ENCODE peak calls at places on chromosomes 11 and 22, in six cellular contexts. T, J, Y, Q, I and L are unnamed samples.

GRCh38 chr22:27801616-27802388 is at the start of gene MN1:
- DNase-seq in T (no peak), J (peak; percentile 55), Y (peak; percentile 80), Q (no peak), I (no peak), L (no peak)

GRCh38 chr11:92854162-92854561 is 115.3 kb upstream of the MTNR1B start:
- DNase-seq in T (no peak), J (no peak), Y (no peak), Q (no peak), I (no peak), L (no peak)

GRCh38 chr22:20235453-20235991 is 32.6 kb downstream of the RTN4R start:
- DNase-seq in T (no peak), J (no peak), Y (no peak), Q (no peak), I (no peak), L (no peak)

GRCh38 chr11:50088231-50088630 is 55.6 kb downstream of the OR4C45 start:
- DNase-seq in T (no peak), J (no peak), Y (no peak), Q (peak; percentile 27), I (no peak), L (no peak)

GRCh38 chr11:80297808-80298460 is 857.1 kb upstream of the TENM4 start:
- DNase-seq in T (peak; percentile 70), J (no peak), Y (no peak), Q (peak; percentile 86), I (no peak), L (no peak)

GRCh38 chr11:95556342-95557151 is 233.0 kb downstream of the FAM76B start:
- DNase-seq in T (peak; percentile 31), J (no peak), Y (no peak), Q (no peak), I (peak; percentile 66), L (peak; percentile 26)

GRCh38 chr11:46948378-46949131 is 12.0 kb downstream of the CSTPP1 start:
- DNase-seq in T (peak; percentile 90), J (no peak), Y (no peak), Q (peak; percentile 81), I (peak; percentile 69), L (no peak)

GRCh38 chr11:120952503-120953229 is 71.2 kb upstream of the TBCEL start:
- DNase-seq in T (peak; percentile 42), J (peak; percentile 93), Y (peak; percentile 90), Q (peak; percentile 94), I (peak; percentile 10), L (peak; percentile 80)

GRCh38 chr22:29093501-29093921 is 20.7 kb downstream of the KREMEN1 start:
- DNase-seq in T (peak; percentile 67), J (no peak), Y (no peak), Q (no peak), I (no peak), L (no peak)

GRCh38 chr22:39654959-39655579 is 84.5 kb downstream of the CACNA1I start:
- DNase-seq in T (no peak), J (no peak), Y (no peak), Q (no peak), I (no peak), L (no peak)

GRCh38 chr11:96713301-96713700 is 323.5 kb downstream of the JRKL start:
- DNase-seq in T (no peak), J (no peak), Y (no peak), Q (no peak), I (no peak), L (no peak)

GRCh38 chr11:34204396-34205279 is 99.2 kb downstream of the NAT10 start:
- DNase-seq in T (peak; percentile 70), J (no peak), Y (no peak), Q (peak; percentile 97), I (no peak), L (no peak)

GRCh38 chr11:47004595-47005033 is 68.1 kb downstream of the CSTPP1 start:
- DNase-seq in T (peak; percentile 97), J (peak; percentile 25), Y (no peak), Q (peak; percentile 15), I (peak; percentile 92), L (no peak)

GRCh38 chr22:41028841-41029240 is 63.6 kb upstream of the EP300 start:
- DNase-seq in T (peak; percentile 92), J (no peak), Y (no peak), Q (peak; percentile 77), I (peak; percentile 87), L (no peak)

GRCh38 chr11:2089536-2090165 is 49.5 kb downstream of the IGF2 start:
- DNase-seq in T (no peak), J (no peak), Y (no peak), Q (peak; percentile 71), I (no peak), L (peak; percentile 50)

GRCh38 chr11:115190196-115190595 is 314.0 kb downstream of the CADM1 start:
- DNase-seq in T (no peak), J (no peak), Y (no peak), Q (no peak), I (no peak), L (no peak)
- TF ChIP-seq CTCF in T (no peak), J (no peak), Y (no peak), Q (no peak), I (no peak), L (no peak)

GRCh38 chr22:37565830-37566229 is 5.5 kb downstream of the CDC42EP1 start:
- DNase-seq in T (no peak), J (no peak), Y (peak; percentile 57), Q (no peak), I (no peak), L (no peak)

GRCh38 chr22:37563153-37564081 is 3.1 kb downstream of the CDC42EP1 start:
- DNase-seq in T (peak; percentile 96), J (no peak), Y (peak; percentile 73), Q (peak; percentile 92), I (peak; percentile 78), L (no peak)

GRCh38 chr22:37566329-37566837 is 6.1 kb downstream of the CDC42EP1 start:
- DNase-seq in T (no peak), J (no peak), Y (peak; percentile 67), Q (no peak), I (no peak), L (peak; percentile 60)

GRCh38 chr22:37562049-37562784 is 1.9 kb downstream of the CDC42EP1 start:
- DNase-seq in T (no peak), J (no peak), Y (no peak), Q (no peak), I (no peak), L (no peak)

DNA sequence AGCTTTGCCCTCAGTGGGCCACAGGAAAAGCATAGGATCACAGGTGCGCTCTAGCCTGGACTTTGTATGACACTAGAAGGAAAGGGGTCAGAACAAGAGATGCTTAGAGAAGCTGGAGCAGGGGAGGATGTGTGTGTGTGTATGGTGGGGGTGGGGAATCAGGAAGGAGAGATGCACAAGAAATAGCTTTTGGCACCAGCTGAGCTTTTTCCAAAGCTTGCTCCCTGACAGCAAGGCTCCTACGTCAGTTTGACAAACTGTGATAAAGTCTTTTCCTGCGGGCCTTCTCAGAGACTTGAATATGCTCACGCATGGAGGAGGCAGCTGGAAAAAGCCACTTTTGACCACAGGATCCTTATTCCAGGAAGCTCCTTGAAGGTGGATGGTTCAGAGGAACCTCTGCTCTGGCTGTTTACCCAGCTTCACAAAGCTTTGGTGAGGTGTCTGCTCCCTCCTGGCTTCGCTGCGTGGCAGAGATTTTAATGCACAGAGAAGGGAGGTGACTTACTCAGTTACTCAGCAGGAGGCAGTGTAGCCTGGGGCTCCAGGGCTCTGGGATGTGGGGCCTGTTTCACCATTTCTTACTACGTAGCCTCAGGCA is 3.9 kb downstream of the CDC42EP1 start:
- DNase-seq in T (peak; percentile 76), J (no peak), Y (no peak), Q (no peak), I (no peak), L (no peak)
- TF ChIP-seq CTCF in T (no peak), J (no peak), Y (no peak), Q (no peak), I (peak; percentile 3), L (no peak)

DNA sequence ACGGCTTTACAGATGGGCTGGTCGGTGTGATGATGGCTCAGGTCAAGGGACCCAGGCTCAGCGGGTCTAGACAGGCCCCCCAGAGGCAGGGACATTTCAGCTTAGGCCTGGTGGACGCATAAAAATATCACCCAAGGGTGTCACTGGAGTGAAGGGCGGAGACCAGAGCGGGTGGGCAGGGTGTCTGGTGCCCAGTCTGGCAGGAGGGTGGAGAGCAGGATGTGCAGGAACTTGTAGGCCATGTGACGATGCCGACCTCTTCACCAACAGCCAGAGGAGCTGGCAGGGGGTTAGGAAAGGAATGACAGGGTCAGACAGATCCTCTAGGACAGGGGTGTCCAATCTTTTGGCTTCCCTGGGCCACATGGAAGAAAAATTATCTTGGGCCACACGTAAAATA is 4.5 kb downstream of the MAPK8IP1 start:
- DNase-seq in T (no peak), J (no peak), Y (no peak), Q (no peak), I (no peak), L (no peak)
- TF ChIP-seq CTCF in T (no peak), J (no peak), Y (no peak), Q (no peak), I (no peak), L (no peak)

GRCh38 chr11:129699711-129700304 is 115.8 kb upstream of the TMEM45B start:
- DNase-seq in T (no peak), J (no peak), Y (no peak), Q (peak; percentile 57), I (no peak), L (no peak)
- TF ChIP-seq CTCF in T (no peak), J (no peak), Y (no peak), Q (peak; percentile 47), I (no peak), L (no peak)

GRCh38 chr22:33296941-33297340 is 238.8 kb upstream of the SYN3 start:
- DNase-seq in T (no peak), J (no peak), Y (no peak), Q (no peak), I (no peak), L (no peak)

GRCh38 chr22:33300165-33300564 is 242.0 kb upstream of the SYN3 start:
- DNase-seq in T (no peak), J (no peak), Y (no peak), Q (no peak), I (no peak), L (no peak)

GRCh38 chr22:33302549-33302948 is 244.4 kb upstream of the SYN3 start:
- DNase-seq in T (no peak), J (no peak), Y (no peak), Q (no peak), I (no peak), L (no peak)

GRCh38 chr22:33302049-33302545 is 243.9 kb upstream of the SYN3 start:
- DNase-seq in T (peak; percentile 18), J (peak; percentile 90), Y (peak; percentile 92), Q (peak; percentile 45), I (peak; percentile 7), L (peak; percentile 78)

DNA sequence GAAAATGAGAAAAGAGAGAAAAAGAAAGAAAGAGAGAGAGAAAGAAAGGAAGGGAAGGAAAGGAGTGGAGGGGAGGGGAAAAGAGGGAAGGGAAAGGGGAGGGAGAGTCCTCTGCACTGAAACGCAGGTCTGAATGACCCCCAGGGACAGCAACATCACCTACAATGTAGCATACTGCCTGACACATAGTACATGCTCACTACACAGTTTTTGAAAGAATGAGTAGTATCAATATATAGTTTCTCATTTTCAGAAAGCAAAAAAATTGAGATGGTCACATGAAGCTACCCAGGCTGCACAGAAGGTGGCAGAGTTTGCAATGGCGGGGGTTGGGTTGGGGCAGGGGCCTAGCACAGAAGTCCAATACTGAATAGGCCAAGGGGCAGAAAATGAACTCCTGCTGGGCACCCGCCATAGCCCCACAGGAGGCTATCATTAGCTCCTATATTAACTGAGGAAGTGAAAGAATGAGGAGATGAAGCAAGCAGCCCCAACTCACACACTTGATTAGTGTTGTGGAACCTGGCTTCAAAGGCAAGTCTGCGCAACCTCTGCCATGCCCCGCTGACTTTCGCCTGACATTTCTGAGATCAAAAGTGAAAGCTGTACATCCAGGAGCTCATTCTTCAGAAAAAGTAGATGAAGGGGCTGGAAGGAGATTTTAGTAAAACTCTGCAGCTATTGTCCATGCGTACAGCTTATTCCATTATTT is 241.2 kb upstream of the SYN3 start:
- DNase-seq in T (no peak), J (no peak), Y (no peak), Q (no peak), I (no peak), L (peak; percentile 84)
- TF ChIP-seq CTCF in T (no peak), J (no peak), Y (no peak), Q (no peak), I (no peak), L (no peak)

GRCh38 chr11:40094954-40095353 is 1364.5 kb downstream of the LRRC4C start:
- DNase-seq in T (no peak), J (no peak), Y (no peak), Q (peak; percentile 4), I (no peak), L (no peak)
- TF ChIP-seq CTCF in T (no peak), J (no peak), Y (no peak), Q (no peak), I (no peak), L (no peak)